ENCODE peak calls at places on chromosomes 6 and 20, in six cellular contexts. C, S, N, B, H and P are unnamed samples.

GRCh38 chr20:57849126-57849867 is 139.5 kb upstream of the PMEPA1 start:
- DNase-seq in C (no peak), S (no peak), N (no peak), B (no peak), H (no peak), P (peak)

GRCh38 chr6:26315274-26315673 is 49.7 kb upstream of the BTN3A2 start:
- DNase-seq in C (no peak), S (no peak), N (no peak), B (no peak), H (no peak), P (no peak)

GRCh38 chr6:119124079-119124824 is 45.8 kb upstream of the FAM184A start:
- DNase-seq in C (no peak), S (no peak), N (no peak), B (no peak), H (no peak), P (no peak)

GRCh38 chr20:12594410-12595130 is 414.2 kb upstream of the SPTLC3 start:
- DNase-seq in C (no peak), S (no peak), N (no peak), B (no peak), H (no peak), P (peak)

GRCh38 chr6:141321486-141322347 is 811.0 kb upstream of the GJE1 start:
- DNase-seq in C (no peak), S (no peak), N (no peak), B (no peak), H (no peak), P (no peak)

GRCh38 chr6:139888691-139889122 is 514.3 kb upstream of the CITED2 start:
- DNase-seq in C (no peak), S (no peak), N (no peak), B (no peak), H (no peak), P (peak)

GRCh38 chr20:11849976-11850670 is 67.6 kb upstream of the BTBD3 start:
- DNase-seq in C (no peak), S (no peak), N (no peak), B (no peak), H (no peak), P (peak)

GRCh38 chr6:166488081-166488685 is 98.3 kb downstream of the RAMACL start:
- DNase-seq in C (no peak), S (peak), N (peak), B (no peak), H (peak), P (no peak)

GRCh38 chr6:170031096-170031471 is 259.8 kb downstream of the DLL1 start:
- DNase-seq in C (no peak), S (no peak), N (no peak), B (no peak), H (no peak), P (no peak)

GRCh38 chr20:63488331-63489251 is 10.3 kb downstream of the EEF1A2 start:
- DNase-seq in C (peak), S (no peak), N (no peak), B (no peak), H (no peak), P (no peak)

GRCh38 chr6:110491644-110492317 is 15.4 kb upstream of the SLC22A16 start:
- DNase-seq in C (no peak), S (no peak), N (no peak), B (no peak), H (no peak), P (no peak)

GRCh38 chr6:127118505-127119360 is at the start of gene RSPO3:
- DNase-seq in C (peak), S (peak), N (no peak), B (no peak), H (no peak), P (peak)

GRCh38 chr6:137070303-137070702 is 25.5 kb upstream of the IL20RA start:
- DNase-seq in C (no peak), S (no peak), N (no peak), B (no peak), H (no peak), P (no peak)

GRCh38 chr6:158023597-158023939 is 41.9 kb downstream of the SYNJ2 start:
- DNase-seq in C (no peak), S (no peak), N (no peak), B (no peak), H (no peak), P (no peak)

GRCh38 chr6:36980876-36981619 is 4.9 kb downstream of the MTCH1 start:
- DNase-seq in C (no peak), S (no peak), N (no peak), B (no peak), H (no peak), P (no peak)

GRCh38 chr6:116447496-116448011 is 13.6 kb upstream of the CALHM6 start:
- DNase-seq in C (no peak), S (no peak), N (no peak), B (no peak), H (no peak), P (peak)

GRCh38 chr20:951384-952169 is 35.4 kb upstream of the ANGPT4 start:
- DNase-seq in C (no peak), S (no peak), N (no peak), B (no peak), H (no peak), P (no peak)

GRCh38 chr6:25558155-25558817 is 93.7 kb upstream of the SCGN start:
- DNase-seq in C (no peak), S (no peak), N (no peak), B (no peak), H (no peak), P (no peak)

GRCh38 chr6:147904416-147904815 is 395.9 kb downstream of the SAMD5 start:
- DNase-seq in C (no peak), S (no peak), N (no peak), B (no peak), H (no peak), P (no peak)

GRCh38 chr20:62860924-62861691 is 514 bp downstream of the TCFL5 start:
- DNase-seq in C (no peak), S (peak), N (no peak), B (no peak), H (no peak), P (peak)

GRCh38 chr20:39674842-39675241 is 712.7 kb downstream of the DHX35 start:
- DNase-seq in C (no peak), S (no peak), N (no peak), B (no peak), H (no peak), P (no peak)

GRCh38 chr20:16803965-16804792 is 56.0 kb downstream of the OTOR start:
- DNase-seq in C (peak), S (peak), N (peak), B (peak), H (peak), P (peak)

GRCh38 chr20:63859166-63859699 is 2.1 kb upstream of the ABHD16B start:
- DNase-seq in C (no peak), S (no peak), N (no peak), B (no peak), H (no peak), P (no peak)

GRCh38 chr6:128365520-128366160 is 154.8 kb downstream of the PTPRK start:
- DNase-seq in C (no peak), S (no peak), N (no peak), B (no peak), H (no peak), P (no peak)